ENCODE peak calls at places on chromosomes 11 and 22, in four cellular contexts. One of them, this sample, is unnamed.

GRCh38 chr11:123640677-123641494 is 13.5 kb downstream of the SCN3B start:
- DNase-seq in colonic mucosa: peak
- DNase-seq in K562: peak
- DNase-seq in psoas muscle: peak
- DNase-seq in this sample: no peak

GRCh38 chr11:1557904-1558831 is 13.9 kb downstream of the DUSP8 start:
- DNase-seq in psoas muscle: peak
- DNase-seq in K562: no peak
- DNase-seq in colonic mucosa: peak
- DNase-seq in this sample: no peak

GRCh38 chr11:110856993-110857812 is 145.0 kb upstream of the ARHGAP20 start:
- DNase-seq in K562: no peak
- DNase-seq in colonic mucosa: no peak
- DNase-seq in psoas muscle: no peak
- DNase-seq in this sample: no peak

GRCh38 chr11:18775492-18776292 is 15.9 kb downstream of the PTPN5 start:
- DNase-seq in colonic mucosa: peak
- DNase-seq in psoas muscle: peak
- DNase-seq in K562: peak
- DNase-seq in this sample: no peak

GRCh38 chr11:46637546-46637945 is 20.2 kb downstream of the ATG13 start:
- DNase-seq in psoas muscle: no peak
- DNase-seq in colonic mucosa: no peak
- DNase-seq in K562: no peak
- DNase-seq in this sample: no peak

GRCh38 chr22:43848366-43849171 is 13.7 kb downstream of the SULT4A1 start:
- DNase-seq in K562: no peak
- DNase-seq in psoas muscle: no peak
- DNase-seq in colonic mucosa: no peak
- DNase-seq in this sample: no peak

GRCh38 chr11:85027346-85027745 is 599.8 kb downstream of the DLG2 start:
- DNase-seq in colonic mucosa: no peak
- DNase-seq in psoas muscle: no peak
- DNase-seq in K562: no peak
- DNase-seq in this sample: no peak

GRCh38 chr11:134497586-134497985 is 85.5 kb upstream of the B3GAT1 start:
- DNase-seq in psoas muscle: no peak
- DNase-seq in colonic mucosa: peak
- DNase-seq in K562: no peak
- DNase-seq in this sample: no peak

GRCh38 chr11:67266424-67267187 is at the start of gene GRK2:
- DNase-seq in psoas muscle: no peak
- DNase-seq in colonic mucosa: no peak
- DNase-seq in K562: peak
- DNase-seq in this sample: no peak

GRCh38 chr11:95996621-95997020 is 72.7 kb upstream of the MTMR2 start:
- DNase-seq in colonic mucosa: no peak
- DNase-seq in psoas muscle: no peak
- DNase-seq in K562: no peak
- DNase-seq in this sample: no peak

GRCh38 chr11:106031210-106031845 is 9.3 kb upstream of the MSANTD4 start:
- DNase-seq in colonic mucosa: no peak
- DNase-seq in K562: no peak
- DNase-seq in psoas muscle: no peak
- DNase-seq in this sample: no peak

GRCh38 chr11:83156996-83157754 is at the start of gene PCF11:
- DNase-seq in psoas muscle: no peak
- DNase-seq in K562: no peak
- DNase-seq in colonic mucosa: no peak
- DNase-seq in this sample: no peak

GRCh38 chr11:62575837-62576236 is 2.1 kb upstream of the EEF1G start:
- DNase-seq in psoas muscle: no peak
- DNase-seq in K562: no peak
- DNase-seq in colonic mucosa: no peak
- DNase-seq in this sample: no peak

GRCh38 chr11:84384637-84385227 is 1098.6 kb upstream of the CCDC90B start:
- DNase-seq in colonic mucosa: peak
- DNase-seq in K562: peak
- DNase-seq in psoas muscle: peak
- DNase-seq in this sample: no peak

GRCh38 chr22:30314918-30315317 is 11.8 kb downstream of the TBC1D10A start:
- DNase-seq in colonic mucosa: no peak
- DNase-seq in psoas muscle: no peak
- DNase-seq in K562: peak
- DNase-seq in this sample: no peak

GRCh38 chr22:28977481-28977971 is 84.1 kb downstream of the C22orf31 start:
- DNase-seq in colonic mucosa: no peak
- DNase-seq in K562: no peak
- DNase-seq in psoas muscle: no peak
- DNase-seq in this sample: no peak

GRCh38 chr11:6571434-6572008 is 31.9 kb downstream of the RRP8 start:
- DNase-seq in psoas muscle: no peak
- DNase-seq in colonic mucosa: no peak
- DNase-seq in K562: no peak
- DNase-seq in this sample: no peak

GRCh38 chr11:12239396-12240298 is 129.3 kb downstream of the MICAL2 start:
- DNase-seq in psoas muscle: no peak
- DNase-seq in colonic mucosa: no peak
- DNase-seq in K562: no peak
- DNase-seq in this sample: no peak

GRCh38 chr22:45688606-45689080 is 17.0 kb downstream of the ATXN10 start:
- DNase-seq in K562: no peak
- DNase-seq in psoas muscle: no peak
- DNase-seq in colonic mucosa: no peak
- DNase-seq in this sample: no peak

GRCh38 chr11:100576044-100577021 is 110.8 kb upstream of the ARHGAP42 start:
- DNase-seq in K562: peak
- DNase-seq in psoas muscle: no peak
- DNase-seq in colonic mucosa: peak
- DNase-seq in this sample: no peak

GRCh38 chr11:59266491-59266890 is 53.8 kb upstream of the MPEG1 start:
- DNase-seq in K562: no peak
- DNase-seq in psoas muscle: no peak
- DNase-seq in colonic mucosa: no peak
- DNase-seq in this sample: no peak
- H3K27ac ChIP-seq in K562: no peak
- H3K27ac ChIP-seq in psoas muscle: no peak
- H3K27ac ChIP-seq in colonic mucosa: no peak
- H3K27ac ChIP-seq in this sample: no peak

GRCh38 chr22:49354516-49355205 is 473.0 kb downstream of the BRD1 start:
- DNase-seq in psoas muscle: no peak
- DNase-seq in K562: no peak
- DNase-seq in colonic mucosa: no peak
- DNase-seq in this sample: peak
- H3K4me3 ChIP-seq in psoas muscle: no peak
- H3K4me3 ChIP-seq in K562: no peak
- H3K4me3 ChIP-seq in colonic mucosa: no peak
- H3K4me3 ChIP-seq in this sample: no peak

GRCh38 chr22:17233348-17234043 is 14.3 kb upstream of the ADA2 start:
- DNase-seq in colonic mucosa: no peak
- DNase-seq in psoas muscle: no peak
- DNase-seq in K562: no peak
- DNase-seq in this sample: no peak

GRCh38 chr22:17235861-17236260 is 16.6 kb upstream of the ADA2 start:
- DNase-seq in K562: no peak
- DNase-seq in psoas muscle: no peak
- DNase-seq in colonic mucosa: no peak
- DNase-seq in this sample: no peak

GRCh38 chr22:17232406-17232805 is 13.2 kb upstream of the ADA2 start:
- DNase-seq in psoas muscle: no peak
- DNase-seq in colonic mucosa: no peak
- DNase-seq in K562: peak
- DNase-seq in this sample: no peak

GRCh38 chr22:17235149-17235655 is 16.0 kb upstream of the ADA2 start:
- DNase-seq in K562: no peak
- DNase-seq in psoas muscle: no peak
- DNase-seq in colonic mucosa: no peak
- DNase-seq in this sample: no peak

DNA sequence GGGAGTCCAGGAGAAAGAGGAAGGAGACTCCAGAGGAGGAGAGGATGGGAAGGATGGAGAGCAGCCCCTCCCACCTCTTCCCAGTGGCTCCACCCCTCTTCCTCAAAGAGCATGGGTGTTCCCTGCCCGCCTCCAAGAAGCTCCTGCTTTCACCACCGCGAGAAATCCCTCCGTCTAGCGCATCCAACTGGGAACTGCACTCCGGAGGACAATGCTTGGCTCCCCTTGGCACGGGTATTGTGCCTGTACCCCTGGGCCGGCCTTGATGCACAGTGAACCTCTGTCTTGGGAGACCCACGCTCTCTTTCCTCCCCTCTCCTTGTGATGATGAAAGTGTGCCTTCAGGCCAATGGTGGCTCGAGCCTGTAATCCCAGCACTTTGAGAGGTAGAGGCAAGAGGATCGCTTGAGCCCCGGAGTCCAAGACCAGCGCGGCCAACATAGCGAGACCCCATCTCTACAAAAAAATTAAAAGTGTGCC is 14.9 kb upstream of the ADA2 start:
- DNase-seq in psoas muscle: no peak
- DNase-seq in K562: peak
- DNase-seq in colonic mucosa: no peak
- DNase-seq in this sample: no peak
- TF ChIP-seq CTCF in psoas muscle: no peak
- TF ChIP-seq CTCF in K562: no peak
- TF ChIP-seq CTCF in colonic mucosa: no peak
- TF ChIP-seq CTCF in this sample: no peak

DNA sequence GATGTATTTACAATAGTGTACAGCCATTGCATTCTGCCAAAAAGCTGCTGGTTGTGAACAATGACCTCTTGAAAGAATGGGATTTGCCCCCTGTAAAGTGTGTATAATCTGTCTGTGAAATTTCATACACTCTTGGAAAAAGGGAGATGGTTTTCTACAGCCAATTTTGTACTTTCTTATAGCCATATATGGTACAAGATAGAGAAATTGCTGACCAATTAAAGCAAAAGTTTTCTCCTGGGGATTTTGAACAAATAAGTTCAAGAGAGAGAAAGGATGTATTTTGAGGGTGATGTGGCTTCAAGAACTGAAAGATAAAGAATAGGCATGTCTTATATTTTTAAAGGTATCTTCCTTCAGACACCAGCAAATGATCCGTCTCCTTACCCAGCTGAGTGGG is 211.0 kb downstream of the NAV2 start:
- DNase-seq in K562: no peak
- DNase-seq in colonic mucosa: no peak
- DNase-seq in psoas muscle: no peak
- DNase-seq in this sample: no peak
- H3K27ac ChIP-seq in K562: no peak
- H3K27ac ChIP-seq in colonic mucosa: no peak
- H3K27ac ChIP-seq in psoas muscle: no peak
- H3K27ac ChIP-seq in this sample: no peak

GRCh38 chr22:49574205-49574604 is 253.5 kb downstream of the BRD1 start:
- DNase-seq in K562: no peak
- DNase-seq in psoas muscle: no peak
- DNase-seq in colonic mucosa: no peak
- DNase-seq in this sample: no peak
- H3K4me3 ChIP-seq in K562: no peak
- H3K4me3 ChIP-seq in psoas muscle: no peak
- H3K4me3 ChIP-seq in colonic mucosa: no peak
- H3K4me3 ChIP-seq in this sample: no peak

GRCh38 chr11:132983289-132983688 is 549.0 kb downstream of the OPCML start:
- DNase-seq in psoas muscle: no peak
- DNase-seq in colonic mucosa: no peak
- DNase-seq in K562: no peak
- DNase-seq in this sample: no peak
- TF ChIP-seq CTCF in psoas muscle: no peak
- TF ChIP-seq CTCF in colonic mucosa: no peak
- TF ChIP-seq CTCF in K562: no peak
- TF ChIP-seq CTCF in this sample: no peak

GRCh38 chr11:60871378-60872061 is 4.2 kb downstream of the ZP1 start:
- DNase-seq in psoas muscle: no peak
- DNase-seq in colonic mucosa: no peak
- DNase-seq in K562: no peak
- DNase-seq in this sample: no peak
- H3K27ac ChIP-seq in psoas muscle: peak
- H3K27ac ChIP-seq in colonic mucosa: no peak
- H3K27ac ChIP-seq in K562: no peak
- H3K27ac ChIP-seq in this sample: peak

GRCh38 chr11:64918056-64918455 is 1.0 kb upstream of the ATG2A start:
- DNase-seq in psoas muscle: no peak
- DNase-seq in K562: no peak
- DNase-seq in colonic mucosa: no peak
- DNase-seq in this sample: no peak
- H3K4me3 ChIP-seq in psoas muscle: peak
- H3K4me3 ChIP-seq in K562: peak
- H3K4me3 ChIP-seq in colonic mucosa: peak
- H3K4me3 ChIP-seq in this sample: peak

This sample was measured in vagina.